ENCODE peak calls at places on chromosomes 6 and 20, in four cellular contexts. Z, S, J and F are unnamed samples.
A peak's percentile ranks its signal among the peaks of the same experiment; 100 is the strongest.

GRCh38 chr6:3045369-3045768 is 22.9 kb upstream of the RIPK1 start:
- DNase-seq in Z (no peak), S (no peak), J (no peak), F (no peak)

GRCh38 chr6:161761966-161762365 is 488.1 kb upstream of the AGPAT4 start:
- DNase-seq in Z (no peak), S (no peak), J (no peak), F (no peak)

GRCh38 chr6:6724319-6725119 is 136.0 kb downstream of the LY86 start:
- DNase-seq in Z (peak; percentile 81), S (peak; percentile 51), J (peak; percentile 20), F (peak; percentile 76)

GRCh38 chr6:107248147-107248546 is 132.8 kb upstream of the BEND3 start:
- DNase-seq in Z (no peak), S (no peak), J (no peak), F (no peak)

GRCh38 chr6:55955684-55956083 is 80.3 kb upstream of the BMP5 start:
- DNase-seq in Z (no peak), S (no peak), J (no peak), F (no peak)

GRCh38 chr20:59598625-59599310 is 5.6 kb upstream of the PHACTR3 start:
- DNase-seq in Z (peak; percentile 23), S (peak; percentile 55), J (no peak), F (peak; percentile 79)

GRCh38 chr20:56665806-56666205 is 36.7 kb downstream of the TFAP2C start:
- DNase-seq in Z (no peak), S (no peak), J (no peak), F (no peak)

GRCh38 chr6:31399589-31400466 is 3.6 kb upstream of the MICA start:
- DNase-seq in Z (peak; percentile 94), S (peak; percentile 84), J (peak; percentile 37), F (peak; percentile 75)

GRCh38 chr6:16982827-16983226 is 119.0 kb upstream of the STMND1 start:
- DNase-seq in Z (no peak), S (no peak), J (no peak), F (no peak)

GRCh38 chr20:35431621-35432429 is 6.2 kb downstream of the GDF5 start:
- DNase-seq in Z (no peak), S (peak; percentile 50), J (no peak), F (no peak)

GRCh38 chr6:106547053-106547414 is 82.3 kb downstream of the RTN4IP1 start:
- DNase-seq in Z (no peak), S (peak; percentile 15), J (no peak), F (no peak)

GRCh38 chr20:46709459-46710148 is at the start of gene SLC2A10:
- DNase-seq in Z (peak; percentile 70), S (peak; percentile 53), J (no peak), F (peak; percentile 77)

GRCh38 chr6:22350109-22350508 is 53.3 kb upstream of the PRL start:
- DNase-seq in Z (no peak), S (no peak), J (no peak), F (peak; percentile 4)

GRCh38 chr6:63764318-63764916 is 128.8 kb downstream of the PHF3 start:
- DNase-seq in Z (no peak), S (peak; percentile 65), J (no peak), F (peak; percentile 36)

GRCh38 chr20:50085481-50086365 is 27.2 kb downstream of the UBE2V1 start:
- DNase-seq in Z (peak; percentile 30), S (peak; percentile 82), J (peak; percentile 20), F (peak; percentile 74)

GRCh38 chr6:131909408-131910218 is 41.6 kb downstream of the CCN2 start:
- DNase-seq in Z (peak; percentile 89), S (peak; percentile 79), J (peak; percentile 59), F (peak; percentile 80)

GRCh38 chr6:136344420-136344819 is 54.8 kb upstream of the BCLAF1 start:
- DNase-seq in Z (no peak), S (no peak), J (no peak), F (no peak)

GRCh38 chr6:12476484-12476883 is 186.3 kb downstream of the EDN1 start:
- DNase-seq in Z (no peak), S (no peak), J (no peak), F (no peak)

GRCh38 chr6:68108243-68108835 is 526.7 kb upstream of the ADGRB3 start:
- DNase-seq in Z (no peak), S (no peak), J (no peak), F (no peak)

GRCh38 chr20:62061851-62062418 is 3.7 kb downstream of the TAF4 start:
- DNase-seq in Z (no peak), S (no peak), J (no peak), F (no peak)

GRCh38 chr20:24533449-24533848 is 64.0 kb downstream of the SYNDIG1 start:
- DNase-seq in Z (no peak), S (no peak), J (no peak), F (no peak)

GRCh38 chr6:123715243-123715863 is 78.6 kb upstream of the TRDN start:
- DNase-seq in Z (no peak), S (peak; percentile 39), J (no peak), F (no peak)

GRCh38 chr20:57218489-57218888 is 48.0 kb downstream of the BMP7 start:
- DNase-seq in Z (no peak), S (no peak), J (no peak), F (no peak)

GRCh38 chr6:154806804-154807203 is 73.6 kb downstream of the SCAF8 start:
- DNase-seq in Z (no peak), S (no peak), J (no peak), F (no peak)

GRCh38 chr6:169724554-169725269 is 412 bp upstream of the PHF10 start:
- DNase-seq in Z (peak; percentile 59), S (peak; percentile 61), J (peak; percentile 62), F (peak; percentile 64)

GRCh38 chr6:152309648-152310047 is 327.5 kb downstream of the SYNE1 start:
- DNase-seq in Z (peak; percentile 25), S (no peak), J (peak; percentile 60), F (no peak)

GRCh38 chr6:37316071-37316470 is 37.7 kb upstream of the RNF8 start:
- DNase-seq in Z (no peak), S (no peak), J (no peak), F (no peak)

GRCh38 chr6:39843305-39844020 is 51.3 kb downstream of the DAAM2 start:
- DNase-seq in Z (no peak), S (no peak), J (no peak), F (no peak)

DNA sequence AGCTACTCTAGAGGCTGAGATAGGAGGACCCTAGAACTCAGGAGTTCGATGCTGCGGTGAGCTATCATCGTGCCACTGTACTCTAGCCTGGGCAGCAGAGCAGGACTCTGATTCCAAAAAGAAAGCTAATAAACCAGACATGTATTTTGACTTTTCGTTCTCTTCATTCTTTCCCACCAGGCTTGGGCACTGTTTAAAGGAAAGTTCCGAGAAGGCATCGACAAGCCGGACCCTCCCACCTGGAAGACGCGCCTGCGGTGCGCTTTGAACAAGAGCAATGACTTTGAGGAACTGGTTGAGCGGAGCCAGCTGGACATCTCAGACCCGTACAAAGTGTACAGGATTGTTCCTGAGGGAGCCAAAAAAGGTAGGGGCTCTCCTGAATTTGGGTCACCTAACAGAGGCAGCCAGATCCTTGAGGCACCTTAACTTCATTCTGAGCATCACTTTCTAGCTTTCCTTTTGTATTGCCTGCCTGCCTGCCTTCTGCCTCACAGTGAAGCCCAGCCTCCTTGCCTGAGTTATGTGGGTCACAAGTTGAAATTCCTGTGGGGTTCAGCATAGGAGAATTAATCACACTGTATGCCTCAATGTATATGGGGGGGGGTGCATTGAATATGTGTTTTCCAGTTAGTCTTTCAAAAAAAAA is 3.2 kb downstream of the IRF4 start:
- DNase-seq in Z (no peak), S (no peak), J (no peak), F (no peak)
- H3K4me1 ChIP-seq in Z (peaks cover 11% of the 10 kb centered on the region), S (no peaks in the 10 kb centered on the region), J (peaks cover 17% of the 10 kb centered on the region), F (no peaks in the 10 kb centered on the region)

GRCh38 chr6:143843689-143844405 is 709 bp downstream of the LTV1 start:
- DNase-seq in Z (no peak), S (peak; percentile 13), J (no peak), F (peak; percentile 36)
- TF ChIP-seq CTCF in Z (no peak), S (no peak), J (no peak), F (no peak)

GRCh38 chr6:71287038-71287437 is 1.6 kb upstream of the OGFRL1 start:
- DNase-seq in Z (peak; percentile 13), S (no peak), J (no peak), F (no peak)

GRCh38 chr6:71288228-71289038 is at the start of gene OGFRL1:
- DNase-seq in Z (peak; percentile 78), S (peak; percentile 14), J (peak; percentile 58), F (peak; percentile 79)

GRCh38 chr6:71289039-71289801 is 609 bp downstream of the OGFRL1 start:
- DNase-seq in Z (peak; percentile 20), S (no peak), J (peak; percentile 3), F (peak; percentile 45)

GRCh38 chr6:71289802-71290175 is 1.2 kb downstream of the OGFRL1 start:
- DNase-seq in Z (no peak), S (no peak), J (no peak), F (no peak)

GRCh38 chr6:71287926-71288227 is 734 bp upstream of the OGFRL1 start:
- DNase-seq in Z (no peak), S (no peak), J (no peak), F (no peak)
- H3K4me3 ChIP-seq in Z (peak overlapping the region; percentile 78), S (peak overlapping the region; percentile 60), J (peak overlapping the region; percentile 70), F (no peak overlapping the region)

GRCh38 chr6:109373333-109373732 is 8.9 kb downstream of the CD164 start:
- DNase-seq in Z (no peak), S (no peak), J (no peak), F (no peak)

GRCh38 chr6:109372070-109372585 is 10.1 kb downstream of the CD164 start:
- DNase-seq in Z (no peak), S (no peak), J (no peak), F (no peak)

GRCh38 chr6:109374493-109374892 is 7.8 kb downstream of the CD164 start:
- DNase-seq in Z (no peak), S (no peak), J (no peak), F (no peak)

GRCh38 chr6:109370792-109371191 is 11.5 kb downstream of the CD164 start:
- DNase-seq in Z (no peak), S (no peak), J (no peak), F (no peak)

GRCh38 chr6:109373762-109374161 is 8.5 kb downstream of the CD164 start:
- DNase-seq in Z (no peak), S (no peak), J (no peak), F (no peak)
- H3K4me1 ChIP-seq in Z (peaks cover 3% of the 10 kb centered on the region), S (peaks cover 10% of the 10 kb centered on the region), J (peaks cover 42% of the 10 kb centered on the region), F (no peaks in the 10 kb centered on the region)

GRCh38 chr6:84728602-84729001 is 35.8 kb downstream of the TBX18 start:
- DNase-seq in Z (no peak), S (peak; percentile 5), J (no peak), F (peak; percentile 24)
- TF ChIP-seq CTCF in Z (peak; percentile 25), S (peak; percentile 34), J (no peak), F (peak; percentile 41)

GRCh38 chr6:165308926-165309731 is at the start of gene C6orf118:
- DNase-seq in Z (no peak), S (no peak), J (no peak), F (peak; percentile 47)

GRCh38 chr6:165301372-165302246 is 7.8 kb downstream of the C6orf118 start:
- DNase-seq in Z (no peak), S (no peak), J (no peak), F (no peak)

GRCh38 chr6:165306955-165307354 is 2.5 kb downstream of the C6orf118 start:
- DNase-seq in Z (no peak), S (no peak), J (no peak), F (no peak)
- H3K4me3 ChIP-seq in Z (no peak overlapping the region), S (no peak overlapping the region), J (no peak overlapping the region), F (no peak overlapping the region)